ENCODE peak calls at places on chromosomes 2 and 18, in four cellular contexts. One of them, this sample, is unnamed.

GRCh38 chr2:113827426-113827825 is 62.5 kb upstream of the ACTR3 start:
- DNase-seq in occipital lobe: no peak
- DNase-seq in stimulated activated naive B cell treated with anti-CD40 and anti-IgM and Interleukin-4, amounts not matched to agents 10 μg/mL and 1 μg/mL and 100 μg/mL, for 72 hours: no peak
- DNase-seq in NCI-H2171: no peak
- DNase-seq in this sample: no peak

GRCh38 chr2:138364554-138365162 is 136.9 kb upstream of the SPOPL start:
- DNase-seq in occipital lobe: no peak
- DNase-seq in stimulated activated naive B cell treated with anti-CD40 and anti-IgM and Interleukin-4, amounts not matched to agents 10 μg/mL and 1 μg/mL and 100 μg/mL, for 72 hours: no peak
- DNase-seq in NCI-H2171: no peak
- DNase-seq in this sample: peak; percentile 75

GRCh38 chr18:77078671-77079070 is 53.9 kb downstream of the MBP start:
- DNase-seq in occipital lobe: no peak
- DNase-seq in stimulated activated naive B cell treated with anti-CD40 and anti-IgM and Interleukin-4, amounts not matched to agents 10 μg/mL and 1 μg/mL and 100 μg/mL, for 72 hours: no peak
- DNase-seq in NCI-H2171: no peak
- DNase-seq in this sample: no peak

GRCh38 chr18:32922951-32923430 is 150.2 kb upstream of the KLHL14 start:
- DNase-seq in occipital lobe: no peak
- DNase-seq in stimulated activated naive B cell treated with anti-CD40 and anti-IgM and Interleukin-4, amounts not matched to agents 10 μg/mL and 1 μg/mL and 100 μg/mL, for 72 hours: no peak
- DNase-seq in NCI-H2171: no peak
- DNase-seq in this sample: peak; percentile 82

GRCh38 chr2:171172980-171173542 is 12.4 kb upstream of the TLK1 start:
- DNase-seq in occipital lobe: no peak
- DNase-seq in stimulated activated naive B cell treated with anti-CD40 and anti-IgM and Interleukin-4, amounts not matched to agents 10 μg/mL and 1 μg/mL and 100 μg/mL, for 72 hours: no peak
- DNase-seq in NCI-H2171: no peak
- DNase-seq in this sample: no peak

GRCh38 chr18:36247036-36247435 is 50.5 kb upstream of the FHOD3 start:
- DNase-seq in occipital lobe: no peak
- DNase-seq in stimulated activated naive B cell treated with anti-CD40 and anti-IgM and Interleukin-4, amounts not matched to agents 10 μg/mL and 1 μg/mL and 100 μg/mL, for 72 hours: no peak
- DNase-seq in NCI-H2171: peak; percentile 55
- DNase-seq in this sample: no peak

GRCh38 chr2:202693503-202693902 is 58.7 kb downstream of the FAM117B start:
- DNase-seq in occipital lobe: no peak
- DNase-seq in stimulated activated naive B cell treated with anti-CD40 and anti-IgM and Interleukin-4, amounts not matched to agents 10 μg/mL and 1 μg/mL and 100 μg/mL, for 72 hours: no peak
- DNase-seq in NCI-H2171: no peak
- DNase-seq in this sample: no peak

GRCh38 chr18:6444484-6445228 is 29.9 kb upstream of the L3MBTL4 start:
- DNase-seq in occipital lobe: no peak
- DNase-seq in stimulated activated naive B cell treated with anti-CD40 and anti-IgM and Interleukin-4, amounts not matched to agents 10 μg/mL and 1 μg/mL and 100 μg/mL, for 72 hours: no peak
- DNase-seq in NCI-H2171: no peak
- DNase-seq in this sample: no peak

GRCh38 chr2:239143858-239144712 is 256.7 kb downstream of the HDAC4 start:
- DNase-seq in occipital lobe: no peak
- DNase-seq in stimulated activated naive B cell treated with anti-CD40 and anti-IgM and Interleukin-4, amounts not matched to agents 10 μg/mL and 1 μg/mL and 100 μg/mL, for 72 hours: no peak
- DNase-seq in NCI-H2171: no peak
- DNase-seq in this sample: peak; percentile 30

GRCh38 chr18:10242922-10243680 is 211.3 kb upstream of the APCDD1 start:
- DNase-seq in occipital lobe: no peak
- DNase-seq in stimulated activated naive B cell treated with anti-CD40 and anti-IgM and Interleukin-4, amounts not matched to agents 10 μg/mL and 1 μg/mL and 100 μg/mL, for 72 hours: no peak
- DNase-seq in NCI-H2171: no peak
- DNase-seq in this sample: no peak

GRCh38 chr18:36493349-36494281 is 196.1 kb downstream of the FHOD3 start:
- DNase-seq in occipital lobe: no peak
- DNase-seq in stimulated activated naive B cell treated with anti-CD40 and anti-IgM and Interleukin-4, amounts not matched to agents 10 μg/mL and 1 μg/mL and 100 μg/mL, for 72 hours: no peak
- DNase-seq in NCI-H2171: peak; percentile 55
- DNase-seq in this sample: no peak

GRCh38 chr2:145095641-145096435 is 575.9 kb upstream of the ZEB2 start:
- DNase-seq in occipital lobe: no peak
- DNase-seq in stimulated activated naive B cell treated with anti-CD40 and anti-IgM and Interleukin-4, amounts not matched to agents 10 μg/mL and 1 μg/mL and 100 μg/mL, for 72 hours: no peak
- DNase-seq in NCI-H2171: no peak
- DNase-seq in this sample: peak; percentile 93

GRCh38 chr18:55778731-55779460 is 190.9 kb upstream of the TCF4 start:
- DNase-seq in occipital lobe: no peak
- DNase-seq in stimulated activated naive B cell treated with anti-CD40 and anti-IgM and Interleukin-4, amounts not matched to agents 10 μg/mL and 1 μg/mL and 100 μg/mL, for 72 hours: no peak
- DNase-seq in NCI-H2171: no peak
- DNase-seq in this sample: no peak

GRCh38 chr2:50347355-50348044 is 684.4 kb downstream of the NRXN1 start:
- DNase-seq in occipital lobe: peak; percentile 57
- DNase-seq in stimulated activated naive B cell treated with anti-CD40 and anti-IgM and Interleukin-4, amounts not matched to agents 10 μg/mL and 1 μg/mL and 100 μg/mL, for 72 hours: no peak
- DNase-seq in NCI-H2171: peak; percentile 37
- DNase-seq in this sample: no peak

GRCh38 chr2:160429248-160430000 is 64.2 kb downstream of the RBMS1 start:
- DNase-seq in occipital lobe: no peak
- DNase-seq in stimulated activated naive B cell treated with anti-CD40 and anti-IgM and Interleukin-4, amounts not matched to agents 10 μg/mL and 1 μg/mL and 100 μg/mL, for 72 hours: no peak
- DNase-seq in NCI-H2171: peak; percentile 10
- DNase-seq in this sample: peak; percentile 42

GRCh38 chr18:74360852-74361640 is 45.4 kb downstream of the C18orf63 start:
- DNase-seq in occipital lobe: no peak
- DNase-seq in stimulated activated naive B cell treated with anti-CD40 and anti-IgM and Interleukin-4, amounts not matched to agents 10 μg/mL and 1 μg/mL and 100 μg/mL, for 72 hours: no peak
- DNase-seq in NCI-H2171: no peak
- DNase-seq in this sample: no peak

GRCh38 chr2:79619976-79620375 is 107.1 kb downstream of the CTNNA2 start:
- DNase-seq in occipital lobe: no peak
- DNase-seq in stimulated activated naive B cell treated with anti-CD40 and anti-IgM and Interleukin-4, amounts not matched to agents 10 μg/mL and 1 μg/mL and 100 μg/mL, for 72 hours: no peak
- DNase-seq in NCI-H2171: no peak
- DNase-seq in this sample: peak; percentile 70

GRCh38 chr2:26174691-26175181 is 1.8 kb downstream of the GAREM2 start:
- DNase-seq in occipital lobe: no peak
- DNase-seq in stimulated activated naive B cell treated with anti-CD40 and anti-IgM and Interleukin-4, amounts not matched to agents 10 μg/mL and 1 μg/mL and 100 μg/mL, for 72 hours: no peak
- DNase-seq in NCI-H2171: no peak
- DNase-seq in this sample: no peak

GRCh38 chr2:147133273-147133901 is 711.4 kb upstream of the ACVR2A start:
- DNase-seq in occipital lobe: no peak
- DNase-seq in stimulated activated naive B cell treated with anti-CD40 and anti-IgM and Interleukin-4, amounts not matched to agents 10 μg/mL and 1 μg/mL and 100 μg/mL, for 72 hours: no peak
- DNase-seq in NCI-H2171: no peak
- DNase-seq in this sample: peak; percentile 56

GRCh38 chr2:222969491-222969890 is 82.5 kb upstream of the KCNE4 start:
- DNase-seq in occipital lobe: no peak
- DNase-seq in stimulated activated naive B cell treated with anti-CD40 and anti-IgM and Interleukin-4, amounts not matched to agents 10 μg/mL and 1 μg/mL and 100 μg/mL, for 72 hours: no peak
- DNase-seq in NCI-H2171: no peak
- DNase-seq in this sample: peak; percentile 50

GRCh38 chr2:64212346-64212745 is 68.1 kb upstream of the PELI1 start:
- DNase-seq in occipital lobe: no peak
- DNase-seq in stimulated activated naive B cell treated with anti-CD40 and anti-IgM and Interleukin-4, amounts not matched to agents 10 μg/mL and 1 μg/mL and 100 μg/mL, for 72 hours: no peak
- DNase-seq in NCI-H2171: no peak
- DNase-seq in this sample: peak; percentile 94

GRCh38 chr18:23822590-23823385 is 133.5 kb downstream of the LAMA3 start:
- DNase-seq in occipital lobe: no peak
- DNase-seq in stimulated activated naive B cell treated with anti-CD40 and anti-IgM and Interleukin-4, amounts not matched to agents 10 μg/mL and 1 μg/mL and 100 μg/mL, for 72 hours: no peak
- DNase-seq in NCI-H2171: no peak
- DNase-seq in this sample: peak; percentile 83

GRCh38 chr18:50507120-50507590 is 52.7 kb upstream of the MAPK4 start:
- DNase-seq in occipital lobe: peak; percentile 4
- DNase-seq in stimulated activated naive B cell treated with anti-CD40 and anti-IgM and Interleukin-4, amounts not matched to agents 10 μg/mL and 1 μg/mL and 100 μg/mL, for 72 hours: no peak
- DNase-seq in NCI-H2171: peak; percentile 7
- DNase-seq in this sample: no peak

This sample was measured in astrocyte.